ENCODE peak calls at places on chromosomes 2 and 18, in five cellular contexts. V is IMR-90, Q is neuronal stem cell, K is trophoblast cell, X is H9. I is an unnamed sample.

GRCh38 chr2:237939251-237939650 is 27.6 kb upstream of the UBE2F start:
- DNase-seq in V (peak), Q (no peak), K (no peak), X (no peak), I (peak)

GRCh38 chr2:44546469-44547127 is 184.9 kb downstream of the CAMKMT start:
- DNase-seq in V (no peak), Q (no peak), K (no peak), X (no peak), I (no peak)

GRCh38 chr2:170525566-170525900 is 189.6 kb upstream of the SP5 start:
- DNase-seq in V (peak), Q (no peak), K (peak), X (no peak), I (peak)

GRCh38 chr2:102137138-102137537 is 5.4 kb upstream of the IL1R1 start:
- DNase-seq in V (no peak), Q (no peak), K (no peak), X (no peak), I (no peak)

GRCh38 chr18:68735498-68736343 is 20.8 kb upstream of the TMX3 start:
- DNase-seq in V (peak), Q (peak), K (peak), X (no peak), I (peak)

GRCh38 chr18:13481820-13482640 is 244.3 kb downstream of the FAM210A start:
- DNase-seq in V (no peak), Q (no peak), K (no peak), X (no peak), I (no peak)

GRCh38 chr2:145751634-145752033 is 1231.7 kb upstream of the ZEB2 start:
- DNase-seq in V (peak), Q (no peak), K (peak), X (no peak), I (peak)

GRCh38 chr18:711330-711692 is 1.1 kb downstream of the ENOSF1 start:
- DNase-seq in V (no peak), Q (no peak), K (no peak), X (no peak), I (no peak)

GRCh38 chr18:62863629-62864028 is 148.3 kb downstream of the PHLPP1 start:
- DNase-seq in V (peak), Q (no peak), K (peak), X (no peak), I (peak)

GRCh38 chr18:67590571-67591141 is 74.1 kb upstream of the DSEL start:
- DNase-seq in V (peak), Q (no peak), K (no peak), X (no peak), I (peak)

GRCh38 chr2:19914266-19914975 is 12.6 kb upstream of the TTC32 start:
- DNase-seq in V (no peak), Q (no peak), K (no peak), X (no peak), I (no peak)

GRCh38 chr2:134137182-134137595 is 116.7 kb upstream of the MGAT5 start:
- DNase-seq in V (peak), Q (no peak), K (no peak), X (no peak), I (peak)

GRCh38 chr2:72952961-72953360 is 35.6 kb downstream of the EMX1 start:
- DNase-seq in V (no peak), Q (no peak), K (no peak), X (no peak), I (no peak)
- H2BK120ac ChIP-seq in V (no peak), Q (no peak), K (no peak), X (no peak), I (no peak)

GRCh38 chr2:70086278-70086837 is 919 bp upstream of the PCBP1 start:
- DNase-seq in V (peak), Q (peak), K (peak), X (peak), I (peak)
- H3K23ac ChIP-seq in V (peak), Q (peak), K (no peak), X (peak), I (peak)

DNA sequence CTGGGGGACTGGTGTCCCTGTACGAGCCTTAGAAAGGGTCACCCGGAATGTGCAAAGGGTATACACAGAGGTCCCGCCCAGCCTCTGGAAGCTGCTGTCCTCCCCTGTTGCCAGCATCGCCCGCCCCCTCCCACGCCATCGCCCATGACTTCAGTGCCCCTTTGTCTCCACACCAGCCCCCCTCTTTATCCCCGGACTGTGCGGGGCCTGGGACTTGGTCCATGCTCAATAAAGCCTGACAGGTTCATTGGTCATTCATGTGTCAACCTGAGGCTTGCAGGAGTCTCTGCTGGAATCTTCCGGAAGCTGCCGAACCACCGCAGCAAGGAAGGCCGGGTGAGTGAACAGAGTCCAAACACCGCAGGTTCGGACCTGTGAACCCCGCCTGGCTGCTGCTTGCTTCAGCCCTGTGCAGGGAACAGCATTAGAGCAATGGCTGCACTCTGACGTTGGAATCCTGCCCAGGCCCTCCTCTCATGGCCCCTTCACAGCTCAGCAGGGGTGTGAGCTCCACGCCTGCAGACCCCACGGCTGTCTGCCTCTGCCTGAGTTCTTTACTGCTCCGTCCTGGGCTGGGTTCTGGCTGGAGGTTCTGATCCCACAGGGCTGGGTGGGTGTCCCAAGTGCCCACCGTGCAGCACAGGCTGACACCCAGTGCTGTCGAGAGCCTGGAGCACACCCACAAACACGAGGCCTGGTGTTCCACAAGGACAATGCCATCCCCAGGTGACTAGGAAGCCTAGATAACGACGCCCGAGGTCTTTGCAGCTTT is 96.5 kb downstream of the SEPTIN10 start:
- DNase-seq in V (no peak), Q (no peak), K (no peak), X (no peak), I (no peak)
- H4K8ac ChIP-seq in V (no peak), Q (no peak), K (no peak), X (no peak), I (no peak)

DNA sequence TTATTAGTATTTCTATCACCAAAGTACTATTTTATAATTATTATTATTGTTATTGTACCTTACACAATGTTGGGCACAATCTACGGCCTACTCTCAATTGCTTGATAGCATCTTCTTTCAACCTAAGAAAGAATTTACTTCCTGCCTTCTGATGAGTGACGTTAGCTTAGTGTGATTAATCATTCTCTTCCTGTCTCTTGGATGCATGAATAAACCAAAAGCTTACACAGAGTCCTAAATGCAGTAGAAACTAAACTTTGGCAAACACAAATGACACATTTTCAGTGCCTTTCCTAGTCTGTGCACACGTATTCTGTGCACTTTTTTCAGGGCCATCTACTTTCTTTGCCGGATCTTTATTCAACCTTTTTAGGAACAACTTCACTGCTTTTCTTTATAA is 19.2 kb downstream of the TRAK2 start:
- DNase-seq in V (peak), Q (no peak), K (no peak), X (no peak), I (peak)
- H2BK120ac ChIP-seq in V (no peak), Q (no peak), K (no peak), X (no peak), I (no peak)

GRCh38 chr2:174772492-174772801 is 8.2 kb upstream of the CHRNA1 start:
- DNase-seq in V (no peak), Q (no peak), K (no peak), X (no peak), I (no peak)
- H3K23ac ChIP-seq in V (peak), Q (no peak), K (no peak), X (no peak), I (no peak)

DNA sequence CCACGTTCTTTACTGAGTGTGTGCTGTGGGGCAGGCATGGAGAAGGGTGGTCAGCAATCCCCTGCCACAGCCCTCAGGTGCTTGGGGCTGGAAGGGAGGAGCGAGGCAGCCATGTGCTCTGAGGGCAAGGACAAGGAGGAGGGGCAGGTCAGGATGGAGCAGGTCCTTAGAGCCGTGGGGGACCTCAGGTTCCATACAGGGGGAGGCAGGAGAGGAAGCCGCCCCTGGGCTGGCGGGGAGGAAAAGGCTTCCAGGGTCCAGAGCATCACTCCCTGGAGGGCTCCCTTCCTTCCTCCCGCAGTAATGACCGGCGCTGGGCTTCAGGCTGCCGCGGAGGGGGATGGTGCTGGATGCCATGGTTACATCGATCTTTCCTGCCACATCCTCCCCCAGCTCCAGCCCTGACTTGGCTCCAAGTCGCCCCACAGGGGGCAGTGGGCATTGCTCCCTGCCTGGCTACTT is 6.6 kb downstream of the GAREM2 start:
- DNase-seq in V (no peak), Q (no peak), K (no peak), X (peak), I (no peak)
- H4K8ac ChIP-seq in V (no peak), Q (no peak), K (no peak), X (no peak), I (peak)

GRCh38 chr2:220503446-220503845 is 876.0 kb downstream of the SLC4A3 start:
- DNase-seq in V (no peak), Q (no peak), K (no peak), X (no peak), I (no peak)

GRCh38 chr2:220504890-220505564 is 877.6 kb downstream of the SLC4A3 start:
- DNase-seq in V (peak), Q (no peak), K (no peak), X (peak), I (peak)

GRCh38 chr2:220502539-220502938 is 875.1 kb downstream of the SLC4A3 start:
- DNase-seq in V (no peak), Q (no peak), K (no peak), X (no peak), I (no peak)

GRCh38 chr2:220493871-220494525 is 866.6 kb downstream of the SLC4A3 start:
- DNase-seq in V (no peak), Q (no peak), K (peak), X (no peak), I (no peak)

GRCh38 chr2:220499281-220499680 is 871.9 kb downstream of the SLC4A3 start:
- DNase-seq in V (peak), Q (no peak), K (peak), X (no peak), I (peak)
- H2BK120ac ChIP-seq in V (peak), Q (no peak), K (no peak), X (no peak), I (no peak)

GRCh38 chr2:153478289-153479261 is at the start of gene RPRM:
- DNase-seq in V (peak), Q (peak), K (peak), X (peak), I (peak)
- H3K23ac ChIP-seq in V (no peak), Q (peak), K (no peak), X (no peak), I (no peak)

GRCh38 chr2:152335016-152335850 is at the start of gene FMNL2:
- DNase-seq in V (peak), Q (peak), K (peak), X (peak), I (peak)
- H4K8ac ChIP-seq in V (peak), Q (no peak), K (peak), X (no peak), I (peak)